ENCODE peak calls at places on chromosomes 16 and 17, in seven cellular contexts. P, G, V, W, H, F and T are unnamed samples.

GRCh38 chr16:89455178-89455577 is 35.2 kb downstream of the ANKRD11 start:
- DNase-seq in W (no peak), P (no peak), H (peak; percentile 31), V (no peak), F (no peak), G (no peak), T (no peak)

GRCh38 chr17:39099686-39100293 is 51.6 kb downstream of the PLXDC1 start:
- DNase-seq in H (no peak), W (no peak), G (no peak), P (no peak), F (no peak), V (no peak), T (no peak)

GRCh38 chr17:74770498-74771318 is 5.4 kb downstream of the NAT9 start:
- DNase-seq in W (peak; percentile 43), P (peak; percentile 77), F (peak; percentile 70), G (peak; percentile 41), V (no peak), H (no peak), T (peak; percentile 91)

GRCh38 chr16:58500329-58501241 is 642 bp downstream of the NDRG4 start:
- DNase-seq in V (no peak), W (no peak), F (no peak), H (no peak), P (no peak), G (no peak), T (peak; percentile 69)

GRCh38 chr17:39064374-39064773 is 87.1 kb downstream of the PLXDC1 start:
- DNase-seq in F (no peak), W (no peak), H (no peak), V (no peak), P (no peak), G (no peak), T (no peak)

GRCh38 chr17:78368348-78368747 is 8.5 kb upstream of the SOCS3 start:
- DNase-seq in P (no peak), V (no peak), W (no peak), G (no peak), H (no peak), F (no peak), T (no peak)

GRCh38 chr17:57370051-57370581 is 113.8 kb downstream of the MSI2 start:
- DNase-seq in W (no peak), P (peak; percentile 91), F (peak; percentile 28), G (no peak), V (no peak), H (no peak), T (peak; percentile 31)

GRCh38 chr17:78122221-78122990 is 6.1 kb downstream of the TMC6 start:
- DNase-seq in W (no peak), F (no peak), V (no peak), G (no peak), H (no peak), P (no peak), T (no peak)

GRCh38 chr16:88655733-88656281 is 5.0 kb upstream of the CYBA start:
- DNase-seq in H (no peak), V (no peak), F (no peak), W (no peak), P (no peak), G (no peak), T (no peak)

GRCh38 chr16:27691717-27692116 is 141.8 kb downstream of the KATNIP start:
- DNase-seq in G (no peak), F (no peak), W (no peak), P (no peak), H (no peak), V (no peak), T (no peak)

GRCh38 chr17:80891096-80892018 is 100.3 kb upstream of the CHMP6 start:
- DNase-seq in H (peak; percentile 56), V (no peak), F (peak; percentile 74), G (peak; percentile 96), P (peak; percentile 64), W (peak; percentile 74), T (no peak)
- TF ChIP-seq MAX in H (no peak), V (no peak), F (no peak), G (no peak), P (no peak), W (no peak), T (peak; percentile 15)

GRCh38 chr16:76277099-76278030 is at the start of gene CNTNAP4:
- DNase-seq in G (no peak), F (no peak), H (no peak), V (no peak), P (no peak), W (no peak), T (peak; percentile 51)
- H3K4me2 ChIP-seq in G (no peak within 1 kb of the TSS), F (no peak within 1 kb of the TSS), H (no peak within 1 kb of the TSS), V (peak within 1 kb of the TSS; percentile 39), P (no peak within 1 kb of the TSS), W (no peak within 1 kb of the TSS), T (no peak within 1 kb of the TSS)

GRCh38 chr17:58666858-58667267 is 25.0 kb downstream of the TEX14 start:
- DNase-seq in W (peak; percentile 76), F (peak; percentile 95), P (peak; percentile 94), V (no peak), G (peak; percentile 81), H (no peak), T (no peak)
- TF ChIP-seq MAX in W (no peak), F (peak; percentile 47), P (peak; percentile 49), V (no peak), G (no peak), H (no peak), T (no peak)

DNA sequence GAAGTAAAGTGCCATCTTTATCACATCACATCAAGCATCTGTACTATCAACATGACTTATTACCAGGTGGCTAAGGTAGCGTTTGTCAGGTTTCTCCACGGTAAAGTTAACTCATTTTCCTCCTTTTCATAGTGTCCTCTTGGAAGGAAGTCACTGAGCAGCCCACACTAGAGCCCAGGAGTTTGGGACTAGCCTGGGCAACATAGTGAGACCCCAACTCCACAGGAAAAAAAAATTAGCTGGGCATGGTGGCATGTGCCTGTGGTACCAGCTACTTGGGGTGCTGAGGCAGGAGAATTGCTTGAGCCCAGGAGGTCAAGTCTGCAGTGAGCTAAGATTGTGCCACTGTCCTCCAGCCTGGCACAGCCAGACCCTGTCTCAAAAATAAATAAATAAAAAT is 12.9 kb downstream of the CHD9 start:
- DNase-seq in F (no peak), G (no peak), W (no peak), V (no peak), P (no peak), H (no peak), T (no peak)
- H3K4me2 ChIP-seq in F (no peak overlapping the region), G (no peak overlapping the region), W (no peak overlapping the region), V (no peak overlapping the region), P (no peak overlapping the region), H (no peak overlapping the region), T (no peak overlapping the region)

GRCh38 chr17:3691539-3692166 is 4.3 kb downstream of the P2RX5 start:
- DNase-seq in G (no peak), W (no peak), P (no peak), H (no peak), V (no peak), F (peak; percentile 40), T (no peak)
- TF ChIP-seq MAX in G (no peak), W (no peak), P (no peak), H (no peak), V (no peak), F (no peak), T (no peak)